ENCODE peak calls at places on chromosomes 6 and 20, in four cellular contexts. K, X, H and Y are unnamed samples.

GRCh38 chr6:77650098-77650663 is 2.7 kb upstream of the MEI4 start:
- DNase-seq in H (peak; percentile 92), X (no peak), K (no peak), Y (no peak)

GRCh38 chr20:34983089-34983820 is 27.6 kb downstream of the MYH7B start:
- DNase-seq in K (no peak), H (no peak), X (no peak), Y (no peak)

GRCh38 chr6:108993876-108994275 is 100.8 kb downstream of the SESN1 start:
- DNase-seq in K (no peak), H (no peak), X (no peak), Y (no peak)

GRCh38 chr20:17671051-17671450 is 11.0 kb downstream of the RRBP1 start:
- DNase-seq in K (no peak), X (no peak), H (no peak), Y (no peak)

GRCh38 chr20:420169-420620 is 12.1 kb downstream of the RBCK1 start:
- DNase-seq in X (no peak), K (no peak), H (no peak), Y (no peak)

GRCh38 chr6:105374010-105374420 is 28.9 kb downstream of the PREP start:
- DNase-seq in H (no peak), X (no peak), K (peak; percentile 92), Y (peak; percentile 50)

GRCh38 chr20:48919882-48920526 is 1.5 kb upstream of the ARFGEF2 start:
- DNase-seq in H (no peak), X (no peak), K (no peak), Y (no peak)

GRCh38 chr20:21391495-21392298 is 5.6 kb downstream of the NKX2-4 start:
- DNase-seq in K (no peak), X (no peak), H (peak; percentile 44), Y (no peak)

GRCh38 chr20:40848530-40848929 is 159.5 kb upstream of the MAFB start:
- DNase-seq in H (no peak), X (no peak), K (no peak), Y (no peak)

GRCh38 chr6:129646617-129647016 is 63.4 kb downstream of the ARHGAP18 start:
- DNase-seq in H (no peak), X (no peak), K (no peak), Y (peak; percentile 73)

GRCh38 chr20:52103469-52103910 is 88.1 kb downstream of the ZFP64 start:
- DNase-seq in K (peak; percentile 52), H (peak; percentile 22), X (no peak), Y (no peak)

GRCh38 chr6:44462797-44463770 is 75.6 kb downstream of the CDC5L start:
- DNase-seq in H (no peak), K (no peak), X (no peak), Y (no peak)

GRCh38 chr20:7285918-7286556 is 518.6 kb downstream of the BMP2 start:
- DNase-seq in H (peak; percentile 76), K (peak; percentile 93), X (peak; percentile 66), Y (peak; percentile 96)

GRCh38 chr20:56974499-56975250 is 291.8 kb downstream of the BMP7 start:
- DNase-seq in X (no peak), K (peak; percentile 77), H (peak; percentile 66), Y (no peak)

GRCh38 chr20:3777726-3778629 is 3.3 kb downstream of the SPEF1 start:
- DNase-seq in X (no peak), K (peak; percentile 47), H (peak; percentile 35), Y (peak; percentile 34)

GRCh38 chr20:44866703-44867335 is 18.7 kb upstream of the YWHAB start:
- DNase-seq in H (no peak), X (no peak), K (no peak), Y (peak; percentile 48)

GRCh38 chr20:23419995-23420901 is 1.0 kb downstream of the NAPB start:
- DNase-seq in H (no peak), K (peak; percentile 58), X (no peak), Y (peak; percentile 72)

GRCh38 chr20:25000268-25000801 is 7.8 kb upstream of the APMAP start:
- DNase-seq in X (no peak), K (peak; percentile 97), H (no peak), Y (peak; percentile 92)

GRCh38 chr6:169777896-169778295 is 26.5 kb downstream of the ERMARD start:
- DNase-seq in H (no peak), K (no peak), X (no peak), Y (no peak)

GRCh38 chr20:20241966-20242365 is 125.9 kb upstream of the INSM1 start:
- DNase-seq in X (no peak), K (no peak), H (no peak), Y (no peak)

GRCh38 chr20:6492396-6493055 is 275.0 kb upstream of the BMP2 start:
- DNase-seq in H (no peak), X (no peak), K (peak; percentile 63), Y (no peak)

GRCh38 chr6:36627801-36628246 is 33.7 kb downstream of the SRSF3 start:
- DNase-seq in X (no peak), K (peak; percentile 47), H (no peak), Y (peak; percentile 97)

GRCh38 chr20:54611701-54612487 is 136.5 kb downstream of the DOK5 start:
- DNase-seq in X (no peak), H (no peak), K (no peak), Y (no peak)

GRCh38 chr6:41332241-41332640 is 3.2 kb upstream of the NCR2 start:
- DNase-seq in H (no peak), K (no peak), X (no peak), Y (no peak)

GRCh38 chr6:26123675-26124549 is 36.7 kb downstream of the HFE start:
- DNase-seq in X (peak; percentile 81), K (peak; percentile 99), H (peak; percentile 63), Y (peak; percentile 100)

GRCh38 chr20:42444799-42445198 is 744.9 kb downstream of the PTPRT start:
- DNase-seq in H (no peak), X (no peak), K (no peak), Y (no peak)

GRCh38 chr20:61128701-61129655 is 123.1 kb upstream of the CDH4 start:
- DNase-seq in K (no peak), H (no peak), X (no peak), Y (no peak)

GRCh38 chr20:48295966-48296421 is 510.7 kb upstream of the SULF2 start:
- DNase-seq in X (no peak), H (no peak), K (no peak), Y (peak; percentile 75)

GRCh38 chr20:49593441-49594142 is 25.7 kb upstream of the PTGIS start:
- DNase-seq in H (no peak), X (no peak), K (no peak), Y (no peak)

GRCh38 chr20:1415667-1416468 is 23.0 kb upstream of the FKBP1A start:
- DNase-seq in X (no peak), H (no peak), K (peak; percentile 99), Y (peak; percentile 87)

GRCh38 chr6:130927305-130927704 is 100.1 kb downstream of the SMLR1 start:
- DNase-seq in K (peak; percentile 59), H (no peak), X (no peak), Y (no peak)

GRCh38 chr20:50121858-50122271 is 8.9 kb upstream of the UBE2V1 start:
- DNase-seq in K (peak; percentile 65), H (no peak), X (no peak), Y (peak; percentile 80)

GRCh38 chr6:36674942-36675341 is 3.6 kb upstream of the CDKN1A start:
- DNase-seq in X (no peak), H (no peak), K (peak; percentile 78), Y (no peak)

GRCh38 chr20:44384423-44385027 is 29.0 kb downstream of the HNF4A start:
- DNase-seq in K (peak; percentile 71), X (peak; percentile 16), H (peak; percentile 86), Y (peak; percentile 66)

GRCh38 chr20:26216025-26216424 is 519.4 kb upstream of the ZNF337 start:
- DNase-seq in K (no peak), H (no peak), X (no peak), Y (peak; percentile 25)

GRCh38 chr6:106560966-106561740 is 68.1 kb downstream of the RTN4IP1 start:
- DNase-seq in H (no peak), X (no peak), K (peak; percentile 75), Y (peak; percentile 73)

GRCh38 chr6:126072172-126072571 is 85.8 kb downstream of the TRMT11 start:
- DNase-seq in H (no peak), X (no peak), K (no peak), Y (no peak)